ENCODE peak calls at places on chromosome 15, in ten cellular contexts. O is NCI-H2029; F is cardiac muscle cell; D is heart left ventricle; X is activated CD8-positive, alpha-beta memory T cell treated with anti-CD3 and anti-CD28 coated beads for 48 hours; C is amniotic stem cell; J is SW 1271; U is activated T-cell treated with anti-CD3 and anti-CD28 coated beads, Interleukin-2, amount 50 U/mL, for 1 hour; H is T-helper 2 cell; Z is stimulated activated CD4-positive, alpha-beta T cell treated with anti-CD3 and anti-CD28 coated beads, Interleukin-4, amount 100 ng/mL, for 1 hour. S is an unnamed sample.

GRCh38 chr15:25700916-25701315 is 162.2 kb downstream of the ATP10A start:
- DNase-seq in O (no peak), D (no peak), U (no peak), X (no peak), C (no peak), H (no peak), F (no peak), J (no peak), Z (no peak), S (no peak)

GRCh38 chr15:69762373-69763148 is 309.9 kb downstream of the RPLP1 start:
- DNase-seq in H (no peak), U (no peak), Z (no peak), D (no peak), J (no peak), O (no peak), C (no peak), F (peak; percentile 60), X (no peak), S (peak; percentile 64)

GRCh38 chr15:92709064-92709463 is 53.5 kb upstream of the FAM174B start:
- DNase-seq in C (no peak), X (no peak), D (no peak), Z (no peak), H (no peak), O (no peak), U (no peak), J (no peak), F (peak; percentile 16), S (no peak)

GRCh38 chr15:87582169-87582568 is 674.4 kb downstream of the NTRK3 start:
- DNase-seq in F (peak; percentile 7), J (no peak), O (no peak), U (no peak), D (no peak), X (no peak), C (no peak), H (no peak), Z (no peak), S (no peak)

GRCh38 chr15:78049691-78050440 is 27.6 kb downstream of the TBC1D2B start:
- DNase-seq in Z (peak; percentile 60), F (peak; percentile 67), U (no peak), H (no peak), X (peak; percentile 37), O (no peak), C (peak; percentile 48), D (no peak), J (no peak), S (no peak)

GRCh38 chr15:77898811-77899730 is 178.4 kb downstream of the TBC1D2B start:
- DNase-seq in F (no peak), C (no peak), Z (no peak), H (no peak), U (no peak), J (no peak), D (no peak), X (no peak), O (no peak), S (no peak)

GRCh38 chr15:39110336-39110735 is 470.5 kb upstream of the THBS1 start:
- DNase-seq in H (no peak), X (no peak), D (no peak), U (no peak), C (no peak), O (no peak), F (peak; percentile 82), J (no peak), Z (no peak), S (no peak)

GRCh38 chr15:38636597-38636996 is 72.0 kb upstream of the RASGRP1 start:
- DNase-seq in Z (no peak), C (no peak), X (no peak), J (no peak), F (no peak), O (no peak), H (no peak), D (peak; percentile 29), U (no peak), S (no peak)

GRCh38 chr15:60363024-60363674 is 34.6 kb downstream of the ANXA2 start:
- DNase-seq in H (no peak), U (no peak), O (no peak), F (no peak), Z (no peak), X (no peak), D (no peak), J (no peak), C (no peak), S (no peak)

GRCh38 chr15:55357774-55358173 is 38.8 kb downstream of the PIGB start:
- DNase-seq in H (no peak), O (no peak), Z (no peak), X (no peak), F (peak; percentile 12), J (no peak), C (no peak), U (no peak), D (no peak), S (no peak)

GRCh38 chr15:61921093-61921492 is 139.2 kb downstream of the VPS13C start:
- DNase-seq in X (no peak), D (no peak), C (no peak), F (peak; percentile 10), Z (no peak), O (no peak), U (no peak), J (no peak), H (no peak), S (no peak)

GRCh38 chr15:30055604-30056003 is 27.2 kb upstream of the GOLGA8J start:
- DNase-seq in F (no peak), J (no peak), C (no peak), U (no peak), X (no peak), H (no peak), O (no peak), D (no peak), Z (no peak), S (no peak)

GRCh38 chr15:100292010-100292409 is 49.8 kb downstream of the ADAMTS17 start:
- DNase-seq in X (no peak), J (no peak), F (no peak), U (no peak), H (no peak), Z (no peak), O (no peak), D (no peak), C (no peak), S (no peak)